ENCODE peak calls at places on chromosomes 12 and 14, in seven cellular contexts. Q is D721Med; X is choroid plexus epithelial cell; P is GM23338; C is pancreas; W is endothelial cell; E is CD4-positive, alpha-beta T cell. I is an unnamed sample.

GRCh38 chr12:28872654-28873268 is 276.3 kb upstream of the FAR2 start:
- DNase-seq in C (peak), Q (no peak), E (no peak), X (peak), P (peak), W (peak), I (peak)

GRCh38 chr12:81263072-81263471 is 185.2 kb downstream of the ACSS3 start:
- DNase-seq in E (no peak), X (no peak), Q (no peak), C (no peak), P (no peak), W (no peak), I (no peak)

GRCh38 chr14:85214471-85214870 is 315.5 kb upstream of the FLRT2 start:
- DNase-seq in C (no peak), X (peak), E (no peak), P (no peak), W (no peak), Q (no peak), I (no peak)

GRCh38 chr12:109753054-109753401 is 39.4 kb downstream of the FAM222A start:
- DNase-seq in X (no peak), C (peak), Q (no peak), P (no peak), W (no peak), E (no peak), I (no peak)

GRCh38 chr14:23432102-23432925 is 3.1 kb downstream of the MYH7 start:
- DNase-seq in C (peak), Q (no peak), X (no peak), P (no peak), E (no peak), W (no peak), I (no peak)

GRCh38 chr12:40013847-40014246 is 92.0 kb downstream of the SLC2A13 start:
- DNase-seq in Q (no peak), X (no peak), E (no peak), W (no peak), C (no peak), P (no peak), I (no peak)

GRCh38 chr12:51471465-51471864 is 46.8 kb downstream of the SLC4A8 start:
- DNase-seq in C (no peak), Q (no peak), X (no peak), P (no peak), W (no peak), E (no peak), I (no peak)

GRCh38 chr14:34301107-34301734 is 160.8 kb downstream of the SPTSSA start:
- DNase-seq in X (peak), E (no peak), C (no peak), P (peak), Q (peak), W (peak), I (peak)

GRCh38 chr12:89636776-89637160 is 71.9 kb downstream of the ATP2B1 start:
- DNase-seq in X (peak), C (no peak), P (no peak), E (no peak), Q (no peak), W (no peak), I (no peak)

GRCh38 chr14:99793213-99794155 is at the start of gene EML1:
- DNase-seq in W (peak), P (peak), Q (peak), X (peak), C (peak), E (peak), I (peak)
- TF ChIP-seq CTCF in W (no peak), P (no peak), Q (peak), X (no peak), C (no peak), E (no peak), I (no peak)

GRCh38 chr12:100138048-100138907 is 4.4 kb downstream of the BLTP3B start:
- DNase-seq in X (peak), Q (no peak), W (no peak), E (no peak), C (no peak), P (no peak), I (no peak)
- TF ChIP-seq CTCF in X (peak), Q (peak), W (no peak), E (peak), C (no peak), P (peak), I (no peak)

DNA sequence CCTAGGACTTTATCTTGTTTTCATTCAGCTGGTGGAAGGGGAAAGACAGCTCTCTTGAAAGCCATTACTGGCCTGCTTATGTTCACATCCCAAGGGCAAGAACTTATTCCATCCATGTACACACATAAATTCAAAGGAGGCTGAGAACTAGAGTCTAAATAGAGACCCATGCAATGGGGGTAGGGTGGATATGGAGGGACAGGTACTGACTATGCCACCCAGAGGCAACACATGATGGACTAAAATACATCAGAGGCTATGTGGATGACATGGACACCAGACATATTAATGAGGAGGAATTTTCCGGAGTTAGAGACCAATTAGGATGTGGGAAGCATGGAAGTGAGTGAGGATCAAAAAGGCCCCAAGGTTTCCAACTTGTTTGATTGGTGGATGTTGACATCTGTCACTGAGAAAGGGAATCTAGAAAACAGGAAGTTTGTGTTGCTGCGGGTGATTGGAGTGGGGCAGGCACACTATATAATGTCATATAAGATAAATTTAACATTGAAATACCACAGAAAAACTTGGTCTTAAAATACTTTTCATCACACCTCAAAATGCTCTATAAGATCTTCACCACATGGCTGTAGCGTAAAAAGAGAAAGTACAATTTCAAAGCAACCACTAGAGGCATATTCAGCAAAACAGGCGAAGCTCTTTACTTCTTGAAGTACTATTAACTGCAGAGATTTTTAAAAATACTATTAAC is 130.4 kb downstream of the GRIP1 start:
- DNase-seq in X (peak), P (peak), E (no peak), C (no peak), Q (no peak), W (no peak), I (peak)
- TF ChIP-seq CTCF in X (peak), P (peak), E (no peak), C (no peak), Q (no peak), W (peak), I (peak)

GRCh38 chr14:73660511-73660910 is 15.7 kb downstream of the DNAL1 start:
- DNase-seq in E (no peak), P (no peak), W (no peak), X (no peak), Q (no peak), C (no peak), I (no peak)

GRCh38 chr14:73651005-73651404 is 6.2 kb downstream of the DNAL1 start:
- DNase-seq in W (no peak), C (no peak), X (no peak), E (no peak), Q (no peak), P (no peak), I (no peak)

GRCh38 chr14:73655851-73656250 is 11.1 kb downstream of the DNAL1 start:
- DNase-seq in Q (no peak), E (no peak), P (no peak), C (no peak), W (no peak), X (no peak), I (no peak)
- TF ChIP-seq CTCF in Q (no peak), E (no peak), P (no peak), C (no peak), W (no peak), X (no peak), I (no peak)

GRCh38 chr14:74956000-74956279 is 543 bp upstream of the PGF start:
- DNase-seq in E (no peak), W (no peak), C (no peak), X (no peak), Q (no peak), P (no peak), I (no peak)
- TF ChIP-seq CTCF in E (no peak), W (no peak), C (no peak), X (no peak), Q (no peak), P (no peak), I (no peak)

GRCh38 chr12:49019435-49020317 is 1.1 kb upstream of the PRKAG1 start:
- DNase-seq in Q (peak), E (no peak), W (peak), P (peak), C (no peak), X (peak), I (peak)
- TF ChIP-seq CTCF in Q (peak), E (peak), W (peak), P (peak), C (no peak), X (peak), I (peak)